ENCODE peak calls at places on chromosome 16, in six cellular contexts. S, F, V, H, T and E are unnamed samples.

GRCh38 chr16:2478273-2478672 is 3.3 kb downstream of the TBC1D24 start:
- DNase-seq in S (no peak), F (no peak), V (no peak), H (no peak), T (no peak), E (no peak)

GRCh38 chr16:15572329-15573001 is 70.5 kb downstream of the MARF1 start:
- DNase-seq in S (no peak), F (no peak), V (peak; percentile 67), H (no peak), T (peak; percentile 83), E (no peak)

GRCh38 chr16:30741461-30741914 is 6.7 kb upstream of the PHKG2 start:
- DNase-seq in S (no peak), F (peak; percentile 93), V (peak; percentile 92), H (no peak), T (peak; percentile 61), E (no peak)

GRCh38 chr16:353404-354285 is 1.1 kb upstream of the AXIN1 start:
- DNase-seq in S (no peak), F (no peak), V (no peak), H (no peak), T (no peak), E (no peak)

GRCh38 chr16:30793508-30794069 is 6.6 kb upstream of the ZNF629 start:
- DNase-seq in S (no peak), F (no peak), V (no peak), H (no peak), T (no peak), E (no peak)

GRCh38 chr16:6955303-6955702 is 377.3 kb upstream of the RBFOX1 start:
- DNase-seq in S (no peak), F (no peak), V (no peak), H (no peak), T (no peak), E (no peak)

GRCh38 chr16:89199241-89200123 is 855 bp downstream of the SLC22A31 start:
- DNase-seq in S (no peak), F (no peak), V (no peak), H (no peak), T (no peak), E (no peak)

GRCh38 chr16:5060073-5060641 is 5.6 kb downstream of the C16orf89 start:
- DNase-seq in S (peak; percentile 5), F (no peak), V (no peak), H (no peak), T (no peak), E (no peak)

GRCh38 chr16:86016201-86016965 is 117.4 kb downstream of the IRF8 start:
- DNase-seq in S (peak; percentile 63), F (peak; percentile 79), V (peak; percentile 70), H (peak; percentile 59), T (peak; percentile 47), E (peak; percentile 73)

GRCh38 chr16:66365588-66365987 is 903 bp upstream of the CDH5 start:
- DNase-seq in S (no peak), F (no peak), V (peak; percentile 20), H (no peak), T (no peak), E (no peak)

GRCh38 chr16:49417354-49417753 is 43.8 kb downstream of the C16orf78 start:
- DNase-seq in S (no peak), F (no peak), V (no peak), H (no peak), T (no peak), E (no peak)

GRCh38 chr16:89360760-89361435 is 129.5 kb downstream of the ANKRD11 start:
- DNase-seq in S (no peak), F (no peak), V (no peak), H (peak; percentile 76), T (no peak), E (no peak)

GRCh38 chr16:65071371-65072311 is 50.2 kb downstream of the CDH11 start:
- DNase-seq in S (no peak), F (no peak), V (peak; percentile 64), H (no peak), T (no peak), E (no peak)

GRCh38 chr16:20102021-20102420 is 28.3 kb upstream of the GPR139 start:
- DNase-seq in S (no peak), F (no peak), V (no peak), H (no peak), T (no peak), E (no peak)

GRCh38 chr16:78503501-78504110 is 404.2 kb downstream of the WWOX start:
- DNase-seq in S (peak; percentile 52), F (peak; percentile 10), V (peak; percentile 11), H (no peak), T (peak; percentile 61), E (peak; percentile 42)

GRCh38 chr16:50453446-50453845 is 84.7 kb upstream of the BRD7 start:
- DNase-seq in S (no peak), F (no peak), V (no peak), H (no peak), T (no peak), E (no peak)

GRCh38 chr16:77043076-77043475 is 147.9 kb upstream of the MON1B start:
- DNase-seq in S (no peak), F (peak; percentile 14), V (no peak), H (no peak), T (no peak), E (peak; percentile 39)

GRCh38 chr16:19432429-19432828 is 14.7 kb downstream of the TMC5 start:
- DNase-seq in S (no peak), F (peak; percentile 49), V (no peak), H (no peak), T (peak; percentile 71), E (no peak)

GRCh38 chr16:24070851-24071250 is 185.3 kb upstream of the CACNG3 start:
- DNase-seq in S (peak; percentile 83), F (peak; percentile 65), V (peak; percentile 22), H (peak; percentile 9), T (peak; percentile 29), E (peak; percentile 67)

GRCh38 chr16:55052335-55053070 is 121.8 kb downstream of the IRX5 start:
- DNase-seq in S (no peak), F (no peak), V (no peak), H (no peak), T (no peak), E (no peak)

GRCh38 chr16:3131755-3132377 is 3.0 kb upstream of the ZNF213 start:
- DNase-seq in S (peak; percentile 61), F (no peak), V (peak; percentile 35), H (no peak), T (peak; percentile 48), E (peak; percentile 68)

GRCh38 chr16:81283044-81283443 is 31.7 kb upstream of the GAN start:
- DNase-seq in S (no peak), F (no peak), V (no peak), H (no peak), T (no peak), E (no peak)

GRCh38 chr16:49844399-49844798 is 11.5 kb downstream of the ZNF423 start:
- DNase-seq in S (no peak), F (no peak), V (no peak), H (no peak), T (no peak), E (no peak)

GRCh38 chr16:51302042-51302441 is 151.0 kb upstream of the SALL1 start:
- DNase-seq in S (no peak), F (no peak), V (no peak), H (no peak), T (no peak), E (no peak)

GRCh38 chr16:22373662-22374310 is 633 bp downstream of the CDR2 start:
- DNase-seq in S (peak; percentile 22), F (no peak), V (no peak), H (no peak), T (no peak), E (peak; percentile 54)

GRCh38 chr16:1793578-1794220 is at the start of gene IGFALS:
- DNase-seq in S (no peak), F (no peak), V (no peak), H (no peak), T (no peak), E (no peak)

DNA sequence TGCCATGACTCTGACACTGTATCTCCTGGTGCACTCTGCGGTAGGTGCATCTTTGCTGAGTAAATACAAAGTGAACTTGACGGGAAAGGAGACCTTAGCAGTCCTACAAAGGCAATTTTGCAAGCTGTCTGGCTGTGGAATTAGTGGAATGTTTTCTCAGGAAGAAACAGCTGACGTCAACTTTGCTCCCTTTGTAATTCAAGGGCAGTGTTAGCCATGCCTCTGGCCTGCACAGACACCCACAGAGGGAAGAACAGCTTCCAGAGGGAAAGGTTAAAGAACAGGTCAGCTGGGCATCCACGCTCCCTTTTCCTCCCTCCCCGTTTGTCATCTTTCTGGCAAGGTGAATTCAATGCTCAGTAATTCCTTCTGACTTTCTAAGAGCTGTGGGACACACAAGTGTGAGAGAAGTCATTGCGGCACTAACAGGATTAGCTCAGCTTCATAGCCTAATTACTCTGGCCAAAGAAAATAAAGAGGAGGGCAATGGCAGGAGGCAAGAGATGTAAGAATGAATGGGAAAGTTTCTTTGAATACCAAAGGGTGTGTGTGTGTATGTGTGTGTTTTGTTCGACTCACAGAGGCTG is 476.9 kb upstream of the GOT2 start:
- DNase-seq in S (no peak), F (peak; percentile 27), V (peak; percentile 43), H (no peak), T (peak; percentile 92), E (no peak)
- TF ChIP-seq SMC3 in S (no peak), F (peak; percentile 66), V (no peak), H (no peak), T (peak; percentile 11), E (no peak)

GRCh38 chr16:82990155-82990554 is 363.4 kb downstream of the CDH13 start:
- DNase-seq in S (no peak), F (no peak), V (peak; percentile 83), H (no peak), T (no peak), E (no peak)
- TF ChIP-seq SMC3 in S (no peak), F (no peak), V (no peak), H (no peak), T (no peak), E (no peak)

GRCh38 chr16:75477680-75478473 is 13.4 kb upstream of the TMEM170A start:
- DNase-seq in S (no peak), F (no peak), V (no peak), H (no peak), T (no peak), E (no peak)

GRCh38 chr16:75479421-75479990 is 15.0 kb upstream of the TMEM170A start:
- DNase-seq in S (no peak), F (no peak), V (no peak), H (no peak), T (no peak), E (no peak)

GRCh38 chr16:75478480-75479345 is 14.2 kb upstream of the TMEM170A start:
- DNase-seq in S (no peak), F (no peak), V (no peak), H (no peak), T (no peak), E (no peak)

GRCh38 chr16:75475420-75475847 is 10.9 kb upstream of the TMEM170A start:
- DNase-seq in S (no peak), F (no peak), V (no peak), H (no peak), T (no peak), E (no peak)

GRCh38 chr16:75476817-75477216 is 12.3 kb upstream of the TMEM170A start:
- DNase-seq in S (no peak), F (no peak), V (no peak), H (no peak), T (no peak), E (no peak)
- TF ChIP-seq SMC3 in S (no peak), F (no peak), V (no peak), H (no peak), T (no peak), E (no peak)

DNA sequence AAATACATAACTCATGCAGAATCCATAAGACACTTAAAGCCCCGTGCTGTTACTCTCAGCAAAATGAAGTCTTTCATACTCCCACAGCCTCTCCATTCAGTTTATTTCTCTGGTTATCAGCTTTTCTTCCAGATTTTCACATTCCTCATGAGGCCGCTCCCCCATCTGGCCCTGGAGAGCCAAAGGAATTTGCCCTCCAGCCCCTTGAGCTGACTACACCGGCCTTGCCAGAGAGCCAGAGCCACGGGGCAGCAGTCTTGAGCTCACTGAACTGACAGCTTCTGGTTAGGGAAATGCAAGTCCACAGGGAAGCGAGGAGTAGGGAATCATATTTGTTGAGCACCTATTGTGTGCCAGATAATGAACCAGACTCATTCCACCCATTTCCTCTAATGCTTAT is 102.4 kb downstream of the ABCC12 start:
- DNase-seq in S (no peak), F (no peak), V (peak; percentile 69), H (no peak), T (no peak), E (no peak)
- TF ChIP-seq SMC3 in S (no peak), F (no peak), V (no peak), H (no peak), T (no peak), E (no peak)